ENCODE peak calls at places on chromosomes 7 and 10, in six cellular contexts. One of them, this sample, is unnamed. For H3K9me3, the result is how much of the 10 kb centered on the place peaks cover.

GRCh38 chr10:8230887-8231286 is 176.4 kb downstream of the GATA3 start:
- DNase-seq in psoas muscle: no peak
- DNase-seq in upper lobe of right lung: no peak
- DNase-seq in neural progenitor cell: no peak
- DNase-seq in HCT116: no peak
- DNase-seq in stomach: no peak
- DNase-seq in this sample: no peak

GRCh38 chr7:4747013-4747412 is 28.4 kb upstream of the AP5Z1 start:
- DNase-seq in neural progenitor cell: no peak
- DNase-seq in stomach: no peak
- DNase-seq in upper lobe of right lung: no peak
- DNase-seq in psoas muscle: no peak
- DNase-seq in HCT116: no peak
- DNase-seq in this sample: no peak

GRCh38 chr10:81116990-81117389 is 579.3 kb downstream of the SH2D4B start:
- DNase-seq in upper lobe of right lung: no peak
- DNase-seq in psoas muscle: no peak
- DNase-seq in neural progenitor cell: no peak
- DNase-seq in HCT116: no peak
- DNase-seq in stomach: no peak
- DNase-seq in this sample: no peak

GRCh38 chr7:73668103-73668937 is 689 bp downstream of the VPS37D start:
- DNase-seq in stomach: no peak
- DNase-seq in upper lobe of right lung: no peak
- DNase-seq in neural progenitor cell: peak
- DNase-seq in HCT116: no peak
- DNase-seq in psoas muscle: peak
- DNase-seq in this sample: no peak

GRCh38 chr7:129804301-129805085 is 148.3 kb downstream of the UBE2H start:
- DNase-seq in upper lobe of right lung: no peak
- DNase-seq in neural progenitor cell: no peak
- DNase-seq in stomach: no peak
- DNase-seq in psoas muscle: no peak
- DNase-seq in HCT116: no peak
- DNase-seq in this sample: no peak

GRCh38 chr7:103752995-103753394 is 236.5 kb downstream of the RELN start:
- DNase-seq in neural progenitor cell: no peak
- DNase-seq in stomach: no peak
- DNase-seq in upper lobe of right lung: no peak
- DNase-seq in HCT116: no peak
- DNase-seq in psoas muscle: no peak
- DNase-seq in this sample: no peak

GRCh38 chr10:68655620-68656126 is 65.4 kb upstream of the CCAR1 start:
- DNase-seq in psoas muscle: no peak
- DNase-seq in stomach: no peak
- DNase-seq in neural progenitor cell: no peak
- DNase-seq in upper lobe of right lung: no peak
- DNase-seq in HCT116: no peak
- DNase-seq in this sample: no peak

GRCh38 chr7:97118306-97118917 is 914 bp downstream of the SDHAF3 start:
- DNase-seq in stomach: no peak
- DNase-seq in HCT116: no peak
- DNase-seq in upper lobe of right lung: no peak
- DNase-seq in neural progenitor cell: no peak
- DNase-seq in psoas muscle: no peak
- DNase-seq in this sample: no peak

GRCh38 chr7:66348959-66349358 is 143.8 kb downstream of the TPST1 start:
- DNase-seq in HCT116: no peak
- DNase-seq in stomach: no peak
- DNase-seq in upper lobe of right lung: peak
- DNase-seq in neural progenitor cell: no peak
- DNase-seq in psoas muscle: no peak
- DNase-seq in this sample: no peak

GRCh38 chr10:44860811-44861751 is 50.1 kb upstream of the TMEM72 start:
- DNase-seq in neural progenitor cell: no peak
- DNase-seq in stomach: peak
- DNase-seq in HCT116: no peak
- DNase-seq in psoas muscle: peak
- DNase-seq in upper lobe of right lung: no peak
- DNase-seq in this sample: no peak

GRCh38 chr7:24152907-24153513 is 131.0 kb upstream of the NPY start:
- DNase-seq in stomach: no peak
- DNase-seq in psoas muscle: no peak
- DNase-seq in upper lobe of right lung: no peak
- DNase-seq in neural progenitor cell: no peak
- DNase-seq in HCT116: no peak
- DNase-seq in this sample: no peak

GRCh38 chr10:78231930-78232329 is 198.3 kb downstream of the RPS24 start:
- DNase-seq in neural progenitor cell: no peak
- DNase-seq in stomach: no peak
- DNase-seq in upper lobe of right lung: no peak
- DNase-seq in psoas muscle: no peak
- DNase-seq in HCT116: no peak
- DNase-seq in this sample: no peak

GRCh38 chr7:43636093-43636492 is 53.2 kb downstream of the STK17A start:
- DNase-seq in neural progenitor cell: no peak
- DNase-seq in stomach: no peak
- DNase-seq in HCT116: no peak
- DNase-seq in psoas muscle: no peak
- DNase-seq in upper lobe of right lung: no peak
- DNase-seq in this sample: no peak

GRCh38 chr7:137893143-137893742 is 46.5 kb upstream of the DGKI start:
- DNase-seq in neural progenitor cell: no peak
- DNase-seq in stomach: no peak
- DNase-seq in psoas muscle: no peak
- DNase-seq in upper lobe of right lung: no peak
- DNase-seq in HCT116: no peak
- DNase-seq in this sample: no peak

GRCh38 chr10:78657622-78658165 is 411.1 kb upstream of the ZMIZ1 start:
- DNase-seq in stomach: peak
- DNase-seq in psoas muscle: peak
- DNase-seq in HCT116: peak
- DNase-seq in upper lobe of right lung: peak
- DNase-seq in neural progenitor cell: peak
- DNase-seq in this sample: peak

GRCh38 chr7:91039033-91039432 is 225.2 kb upstream of the FZD1 start:
- DNase-seq in upper lobe of right lung: no peak
- DNase-seq in psoas muscle: no peak
- DNase-seq in stomach: no peak
- DNase-seq in HCT116: no peak
- DNase-seq in neural progenitor cell: no peak
- DNase-seq in this sample: no peak

GRCh38 chr7:111239437-111239836 is 148.5 kb downstream of the LRRN3 start:
- DNase-seq in neural progenitor cell: no peak
- DNase-seq in stomach: no peak
- DNase-seq in upper lobe of right lung: no peak
- DNase-seq in HCT116: no peak
- DNase-seq in psoas muscle: no peak
- DNase-seq in this sample: no peak

GRCh38 chr7:30062587-30062986 is 34.4 kb downstream of the PLEKHA8 start:
- DNase-seq in upper lobe of right lung: no peak
- DNase-seq in psoas muscle: no peak
- DNase-seq in HCT116: peak
- DNase-seq in neural progenitor cell: peak
- DNase-seq in stomach: no peak
- DNase-seq in this sample: no peak

GRCh38 chr10:102310356-102311024 is 65.2 kb downstream of the GBF1 start:
- DNase-seq in stomach: no peak
- DNase-seq in neural progenitor cell: no peak
- DNase-seq in psoas muscle: no peak
- DNase-seq in HCT116: peak
- DNase-seq in upper lobe of right lung: no peak
- DNase-seq in this sample: no peak

GRCh38 chr7:128841961-128842673 is 11.9 kb downstream of the FLNC start:
- DNase-seq in stomach: peak
- DNase-seq in HCT116: no peak
- DNase-seq in psoas muscle: peak
- DNase-seq in upper lobe of right lung: peak
- DNase-seq in neural progenitor cell: peak
- DNase-seq in this sample: peak

GRCh38 chr7:157714166-157715070 is 377.6 kb downstream of the DNAJB6 start:
- DNase-seq in upper lobe of right lung: no peak
- DNase-seq in stomach: no peak
- DNase-seq in psoas muscle: no peak
- DNase-seq in neural progenitor cell: no peak
- DNase-seq in HCT116: no peak
- DNase-seq in this sample: no peak

GRCh38 chr7:31061185-31061584 is 9.1 kb downstream of the ADCYAP1R1 start:
- DNase-seq in stomach: no peak
- DNase-seq in upper lobe of right lung: no peak
- DNase-seq in psoas muscle: no peak
- DNase-seq in HCT116: no peak
- DNase-seq in neural progenitor cell: peak
- DNase-seq in this sample: no peak

GRCh38 chr10:32795598-32796183 is 162.3 kb downstream of the ITGB1 start:
- DNase-seq in HCT116: peak
- DNase-seq in neural progenitor cell: peak
- DNase-seq in upper lobe of right lung: no peak
- DNase-seq in stomach: no peak
- DNase-seq in psoas muscle: no peak
- DNase-seq in this sample: no peak

GRCh38 chr7:42076870-42077269 is 160.1 kb downstream of the GLI3 start:
- DNase-seq in stomach: no peak
- DNase-seq in psoas muscle: no peak
- DNase-seq in HCT116: no peak
- DNase-seq in neural progenitor cell: no peak
- DNase-seq in upper lobe of right lung: no peak
- DNase-seq in this sample: no peak

GRCh38 chr7:73715648-73716317 is 3.7 kb downstream of the STX1A start:
- DNase-seq in stomach: peak
- DNase-seq in neural progenitor cell: no peak
- DNase-seq in HCT116: peak
- DNase-seq in psoas muscle: no peak
- DNase-seq in upper lobe of right lung: no peak
- DNase-seq in this sample: no peak

GRCh38 chr10:123588386-123588914 is 77.7 kb upstream of the GPR26 start:
- DNase-seq in upper lobe of right lung: no peak
- DNase-seq in neural progenitor cell: no peak
- DNase-seq in stomach: no peak
- DNase-seq in psoas muscle: no peak
- DNase-seq in HCT116: no peak
- DNase-seq in this sample: no peak

GRCh38 chr10:22620140-22620857 is 94.1 kb downstream of the PIP4K2A start:
- DNase-seq in HCT116: peak
- DNase-seq in stomach: peak
- DNase-seq in neural progenitor cell: no peak
- DNase-seq in upper lobe of right lung: no peak
- DNase-seq in psoas muscle: peak
- DNase-seq in this sample: no peak

GRCh38 chr10:16967000-16967865 is 150.0 kb upstream of the RSU1 start:
- DNase-seq in upper lobe of right lung: no peak
- DNase-seq in stomach: no peak
- DNase-seq in psoas muscle: no peak
- DNase-seq in HCT116: no peak
- DNase-seq in neural progenitor cell: no peak
- DNase-seq in this sample: no peak

GRCh38 chr7:2717293-2717904 is 29.4 kb downstream of the AMZ1 start:
- DNase-seq in stomach: peak
- DNase-seq in psoas muscle: no peak
- DNase-seq in upper lobe of right lung: peak
- DNase-seq in neural progenitor cell: no peak
- DNase-seq in HCT116: no peak
- DNase-seq in this sample: peak

GRCh38 chr10:8794860-8795259 is 740.4 kb downstream of the GATA3 start:
- DNase-seq in HCT116: no peak
- DNase-seq in psoas muscle: no peak
- DNase-seq in upper lobe of right lung: no peak
- DNase-seq in stomach: no peak
- DNase-seq in neural progenitor cell: no peak
- DNase-seq in this sample: no peak

GRCh38 chr7:55405856-55406541 is 40.9 kb downstream of the LANCL2 start:
- DNase-seq in psoas muscle: no peak
- DNase-seq in stomach: peak
- DNase-seq in upper lobe of right lung: no peak
- DNase-seq in neural progenitor cell: no peak
- DNase-seq in HCT116: no peak
- DNase-seq in this sample: no peak

DNA sequence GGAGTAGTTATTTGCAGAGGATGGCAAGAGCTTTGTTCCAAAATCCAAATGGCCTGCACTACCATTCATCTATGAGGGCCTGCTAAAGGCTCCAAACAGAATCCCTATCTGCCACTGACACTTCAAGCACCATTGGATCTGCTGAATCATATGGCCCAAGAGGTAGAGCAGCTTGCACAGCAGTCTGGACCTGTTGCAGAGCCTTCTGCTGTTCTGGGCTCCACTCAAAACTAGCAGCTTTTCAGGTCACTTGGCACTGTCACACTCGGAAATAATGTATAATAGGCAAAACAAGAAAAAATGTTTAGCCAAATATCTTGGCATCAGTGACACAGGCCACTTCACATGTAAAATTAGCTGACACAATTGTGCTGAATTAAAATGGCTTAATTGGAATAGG is 1183.0 kb upstream of the LRRTM3 start:
- DNase-seq in neural progenitor cell: no peak
- DNase-seq in stomach: no peak
- DNase-seq in HCT116: no peak
- DNase-seq in psoas muscle: no peak
- DNase-seq in upper lobe of right lung: no peak
- DNase-seq in this sample: no peak
- TF ChIP-seq CTCF in neural progenitor cell: no peak
- TF ChIP-seq CTCF in stomach: no peak
- TF ChIP-seq CTCF in HCT116: no peak
- TF ChIP-seq CTCF in psoas muscle: no peak
- TF ChIP-seq CTCF in upper lobe of right lung: no peak
- TF ChIP-seq CTCF in this sample: no peak

DNA sequence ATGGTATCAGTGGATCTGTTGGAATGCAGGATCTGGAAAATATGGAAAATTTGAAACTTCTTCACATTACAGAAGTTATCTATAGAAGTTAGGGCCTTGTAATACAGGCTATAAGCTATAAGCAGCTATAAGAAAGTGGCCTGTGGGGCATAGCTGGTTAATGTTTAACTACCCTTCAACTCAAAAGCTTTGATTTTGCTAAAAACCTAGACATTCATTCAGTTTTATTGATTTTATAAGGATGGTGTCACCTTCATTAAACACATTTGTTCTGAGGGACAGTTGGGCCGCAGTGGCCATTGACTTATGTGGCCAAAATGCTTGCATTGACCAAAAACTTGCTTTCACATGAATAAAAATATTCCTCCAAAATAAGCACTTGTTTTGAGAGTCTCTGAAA is 13.1 kb upstream of the AKR1C3 start:
- DNase-seq in stomach: no peak
- DNase-seq in neural progenitor cell: no peak
- DNase-seq in upper lobe of right lung: no peak
- DNase-seq in HCT116: no peak
- DNase-seq in psoas muscle: no peak
- DNase-seq in this sample: no peak
- H3K9me3 ChIP-seq in stomach: under half
- H3K9me3 ChIP-seq in neural progenitor cell: under half
- H3K9me3 ChIP-seq in upper lobe of right lung: under half
- H3K9me3 ChIP-seq in HCT116: under half
- H3K9me3 ChIP-seq in psoas muscle: under half
- H3K9me3 ChIP-seq in this sample: under half

GRCh38 chr7:33981221-33981620 is 75.9 kb downstream of the BMPER start:
- DNase-seq in upper lobe of right lung: no peak
- DNase-seq in psoas muscle: no peak
- DNase-seq in neural progenitor cell: no peak
- DNase-seq in stomach: no peak
- DNase-seq in HCT116: no peak
- DNase-seq in this sample: no peak
- TF ChIP-seq CTCF in upper lobe of right lung: no peak
- TF ChIP-seq CTCF in psoas muscle: no peak
- TF ChIP-seq CTCF in neural progenitor cell: no peak
- TF ChIP-seq CTCF in stomach: no peak
- TF ChIP-seq CTCF in HCT116: no peak
- TF ChIP-seq CTCF in this sample: no peak

GRCh38 chr7:15675379-15675778 is 11.1 kb downstream of the MEOX2 start:
- DNase-seq in HCT116: no peak
- DNase-seq in stomach: no peak
- DNase-seq in upper lobe of right lung: no peak
- DNase-seq in neural progenitor cell: no peak
- DNase-seq in psoas muscle: no peak
- DNase-seq in this sample: no peak
- H3K9me3 ChIP-seq in HCT116: under half
- H3K9me3 ChIP-seq in stomach: under half
- H3K9me3 ChIP-seq in upper lobe of right lung: under half
- H3K9me3 ChIP-seq in neural progenitor cell: under half
- H3K9me3 ChIP-seq in psoas muscle: under half
- H3K9me3 ChIP-seq in this sample: under half